ENCODE peak calls at places on chromosomes 13 and 19, in four cellular contexts. One of them, this sample, is unnamed.

GRCh38 chr13:29457299-29457698 is 138.2 kb downstream of the SLC7A1 start:
- DNase-seq in activated T-helper 1 cell treated with Interleukin-2 at 50 U/mL for 16 hours: no peak
- DNase-seq in RWPE1: peak; percentile 84
- DNase-seq in uterus: no peak
- DNase-seq in this sample: no peak

GRCh38 chr13:72853000-72853399 is 71.1 kb downstream of the PIBF1 start:
- DNase-seq in activated T-helper 1 cell treated with Interleukin-2 at 50 U/mL for 16 hours: no peak
- DNase-seq in RWPE1: no peak
- DNase-seq in uterus: no peak
- DNase-seq in this sample: no peak

GRCh38 chr19:40594657-40595077 is 6.5 kb upstream of the LTBP4 start:
- DNase-seq in activated T-helper 1 cell treated with Interleukin-2 at 50 U/mL for 16 hours: no peak
- DNase-seq in RWPE1: no peak
- DNase-seq in uterus: no peak
- DNase-seq in this sample: no peak

GRCh38 chr13:28138756-28139470 is 568 bp downstream of the PAN3 start:
- DNase-seq in activated T-helper 1 cell treated with Interleukin-2 at 50 U/mL for 16 hours: peak; percentile 75
- DNase-seq in RWPE1: peak; percentile 72
- DNase-seq in uterus: peak; percentile 84
- DNase-seq in this sample: peak; percentile 84

GRCh38 chr19:15365264-15365663 is 14.3 kb downstream of the AKAP8 start:
- DNase-seq in activated T-helper 1 cell treated with Interleukin-2 at 50 U/mL for 16 hours: no peak
- DNase-seq in RWPE1: no peak
- DNase-seq in uterus: no peak
- DNase-seq in this sample: no peak

GRCh38 chr13:75480691-75481175 is 1.2 kb downstream of the TBC1D4 start:
- DNase-seq in activated T-helper 1 cell treated with Interleukin-2 at 50 U/mL for 16 hours: no peak
- DNase-seq in RWPE1: peak; percentile 73
- DNase-seq in uterus: peak; percentile 31
- DNase-seq in this sample: peak; percentile 45

GRCh38 chr19:19946226-19946625 is 45.5 kb downstream of the ZNF93 start:
- DNase-seq in activated T-helper 1 cell treated with Interleukin-2 at 50 U/mL for 16 hours: no peak
- DNase-seq in RWPE1: no peak
- DNase-seq in uterus: no peak
- DNase-seq in this sample: no peak

GRCh38 chr13:24456396-24456795 is 56.2 kb downstream of the PARP4 start:
- DNase-seq in activated T-helper 1 cell treated with Interleukin-2 at 50 U/mL for 16 hours: no peak
- DNase-seq in RWPE1: no peak
- DNase-seq in uterus: no peak
- DNase-seq in this sample: no peak

GRCh38 chr19:13207237-13208130 is 57.3 kb downstream of the IER2 start:
- DNase-seq in activated T-helper 1 cell treated with Interleukin-2 at 50 U/mL for 16 hours: no peak
- DNase-seq in RWPE1: peak; percentile 42
- DNase-seq in uterus: peak; percentile 41
- DNase-seq in this sample: peak; percentile 69

GRCh38 chr13:43698743-43699142 is 88.0 kb downstream of the ENOX1 start:
- DNase-seq in activated T-helper 1 cell treated with Interleukin-2 at 50 U/mL for 16 hours: no peak
- DNase-seq in RWPE1: no peak
- DNase-seq in uterus: no peak
- DNase-seq in this sample: no peak

GRCh38 chr19:50475101-50475568 is 1.2 kb upstream of the EMC10 start:
- DNase-seq in activated T-helper 1 cell treated with Interleukin-2 at 50 U/mL for 16 hours: no peak
- DNase-seq in RWPE1: no peak
- DNase-seq in uterus: no peak
- DNase-seq in this sample: peak; percentile 51